ENCODE peak calls at places on chromosomes 2 and 18, in six cellular contexts. L, Q, Y, U, R and N are unnamed samples.

GRCh38 chr2:43293744-43294695 is 67.6 kb upstream of the ZFP36L2 start:
- DNase-seq in L (peak), Q (no peak), Y (peak), U (peak), R (no peak), N (no peak)

GRCh38 chr2:8003462-8004075 is 678.3 kb upstream of the ID2 start:
- DNase-seq in L (no peak), Q (peak), Y (peak), U (no peak), R (peak), N (no peak)

GRCh38 chr2:169819106-169819505 is 5.6 kb downstream of the METTL5 start:
- DNase-seq in L (no peak), Q (no peak), Y (no peak), U (no peak), R (no peak), N (no peak)

GRCh38 chr2:236637691-236638569 is 68.3 kb downstream of the ACKR3 start:
- DNase-seq in L (no peak), Q (peak), Y (no peak), U (peak), R (no peak), N (no peak)

GRCh38 chr18:74082476-74083070 is 65.1 kb downstream of the FBXO15 start:
- DNase-seq in L (peak), Q (no peak), Y (no peak), U (peak), R (peak), N (peak)

GRCh38 chr2:176088048-176088936 is 4.2 kb upstream of the HOXD13 start:
- DNase-seq in L (peak), Q (peak), Y (no peak), U (no peak), R (peak), N (peak)

GRCh38 chr2:86072271-86072858 is 33.3 kb downstream of the POLR1A start:
- DNase-seq in L (peak), Q (peak), Y (peak), U (peak), R (peak), N (peak)

GRCh38 chr2:45571940-45572339 is 39.1 kb downstream of the SRBD1 start:
- DNase-seq in L (no peak), Q (no peak), Y (no peak), U (no peak), R (no peak), N (no peak)

GRCh38 chr18:62716679-62717058 is 1.3 kb downstream of the PHLPP1 start:
- DNase-seq in L (no peak), Q (peak), Y (peak), U (peak), R (peak), N (peak)

GRCh38 chr2:229930656-229931055 is 8.4 kb downstream of the FBXO36 start:
- DNase-seq in L (no peak), Q (no peak), Y (peak), U (no peak), R (no peak), N (no peak)

GRCh38 chr2:150175034-150175433 is 312.4 kb downstream of the RND3 start:
- DNase-seq in L (no peak), Q (no peak), Y (no peak), U (no peak), R (no peak), N (no peak)

GRCh38 chr2:221124542-221125235 is 447.4 kb downstream of the EPHA4 start:
- DNase-seq in L (no peak), Q (no peak), Y (no peak), U (no peak), R (peak), N (no peak)

GRCh38 chr2:224444011-224444410 is 42.1 kb upstream of the FAM124B start:
- DNase-seq in L (no peak), Q (no peak), Y (no peak), U (no peak), R (no peak), N (no peak)

GRCh38 chr2:120323214-120323613 is 22.7 kb upstream of the INHBB start:
- DNase-seq in L (peak), Q (peak), Y (no peak), U (no peak), R (peak), N (no peak)

GRCh38 chr2:78992807-78993517 is 32.5 kb upstream of the REG3G start:
- DNase-seq in L (peak), Q (no peak), Y (no peak), U (peak), R (no peak), N (peak)

GRCh38 chr2:80461505-80462197 is 157.1 kb upstream of the LRRTM1 start:
- DNase-seq in L (no peak), Q (no peak), Y (no peak), U (no peak), R (no peak), N (no peak)

GRCh38 chr18:52312321-52312720 is 27.7 kb upstream of the DCC start:
- DNase-seq in L (no peak), Q (no peak), Y (no peak), U (no peak), R (no peak), N (no peak)

GRCh38 chr2:20452551-20452950 is 5.7 kb downstream of the RHOB start:
- DNase-seq in L (no peak), Q (peak), Y (no peak), U (peak), R (peak), N (peak)

GRCh38 chr2:61177727-61178549 is 15.9 kb downstream of the C2orf74 start:
- DNase-seq in L (peak), Q (peak), Y (peak), U (peak), R (no peak), N (peak)

GRCh38 chr2:218389333-218390150 is 7.5 kb downstream of the SLC11A1 start:
- DNase-seq in L (no peak), Q (no peak), Y (no peak), U (no peak), R (no peak), N (no peak)

GRCh38 chr2:218384975-218385374 is 2.9 kb downstream of the SLC11A1 start:
- DNase-seq in L (no peak), Q (no peak), Y (no peak), U (no peak), R (no peak), N (no peak)

GRCh38 chr2:218386505-218387368 is 4.7 kb downstream of the SLC11A1 start:
- DNase-seq in L (no peak), Q (no peak), Y (no peak), U (no peak), R (no peak), N (no peak)

GRCh38 chr2:218383892-218384519 is 1.9 kb downstream of the SLC11A1 start:
- DNase-seq in L (no peak), Q (no peak), Y (no peak), U (peak), R (no peak), N (no peak)

GRCh38 chr2:218387369-218388194 is 5.5 kb downstream of the SLC11A1 start:
- DNase-seq in L (peak), Q (no peak), Y (no peak), U (peak), R (no peak), N (peak)
- H3K4me3 ChIP-seq in L (peak), Q (peak), Y (peak), U (peak), R (peak), N (peak)

GRCh38 chr2:69786105-69786504 is 43.4 kb upstream of the GMCL1 start:
- DNase-seq in L (no peak), Q (no peak), Y (no peak), U (no peak), R (no peak), N (no peak)

GRCh38 chr2:69791045-69791444 is 38.4 kb upstream of the GMCL1 start:
- DNase-seq in L (no peak), Q (no peak), Y (no peak), U (no peak), R (peak), N (no peak)

GRCh38 chr2:69790601-69790959 is 38.9 kb upstream of the GMCL1 start:
- DNase-seq in L (no peak), Q (no peak), Y (no peak), U (no peak), R (no peak), N (no peak)

GRCh38 chr2:69789129-69789528 is 40.3 kb upstream of the GMCL1 start:
- DNase-seq in L (no peak), Q (no peak), Y (no peak), U (no peak), R (no peak), N (no peak)

GRCh38 chr2:69789762-69790600 is 39.5 kb upstream of the GMCL1 start:
- DNase-seq in L (no peak), Q (no peak), Y (no peak), U (no peak), R (no peak), N (no peak)
- H3K4me3 ChIP-seq in L (no peak), Q (peak), Y (no peak), U (no peak), R (peak), N (no peak)

GRCh38 chr2:168541887-168542286 is 85.8 kb downstream of the CERS6 start:
- DNase-seq in L (no peak), Q (no peak), Y (no peak), U (no peak), R (no peak), N (no peak)
- H3K4me3 ChIP-seq in L (no peak), Q (no peak), Y (no peak), U (no peak), R (no peak), N (no peak)

GRCh38 chr2:156435725-156436476 is at the start of gene GPD2:
- DNase-seq in L (peak), Q (peak), Y (peak), U (peak), R (peak), N (peak)

GRCh38 chr2:156437272-156437671 is 1.1 kb downstream of the GPD2 start:
- DNase-seq in L (no peak), Q (peak), Y (no peak), U (peak), R (no peak), N (peak)

GRCh38 chr2:156434461-156435291 is 1.5 kb upstream of the GPD2 start:
- DNase-seq in L (no peak), Q (no peak), Y (no peak), U (no peak), R (no peak), N (no peak)

GRCh38 chr2:156436477-156437085 is 402 bp downstream of the GPD2 start:
- DNase-seq in L (no peak), Q (no peak), Y (peak), U (peak), R (peak), N (peak)

GRCh38 chr2:156435392-156435724 is 821 bp upstream of the GPD2 start:
- DNase-seq in L (no peak), Q (no peak), Y (no peak), U (no peak), R (no peak), N (no peak)
- H3K4me3 ChIP-seq in L (peak), Q (peak), Y (peak), U (peak), R (peak), N (peak)

GRCh38 chr18:70293166-70293565 is 4.3 kb downstream of the SOCS6 start:
- DNase-seq in L (no peak), Q (no peak), Y (no peak), U (no peak), R (no peak), N (no peak)
- H3K4me3 ChIP-seq in L (no peak), Q (no peak), Y (no peak), U (no peak), R (no peak), N (no peak)